ENCODE peak calls at places on chromosomes 13 and 19, in four cellular contexts. One of them, this sample, is unnamed.
A peak's percentile ranks its signal among the peaks of the same experiment; 100 is the strongest.

GRCh38 chr19:41175825-41176734 is 16.9 kb upstream of the CYP2S1 start:
- DNase-seq in K562: no peak
- DNase-seq in GM12878: no peak
- DNase-seq in HepG2: peak; percentile 96
- DNase-seq in this sample: peak; percentile 77

GRCh38 chr19:58096884-58097283 is 1.1 kb downstream of the ZSCAN18 start:
- DNase-seq in K562: no peak
- DNase-seq in GM12878: no peak
- DNase-seq in HepG2: no peak
- DNase-seq in this sample: no peak

GRCh38 chr13:79282508-79282907 is 123.5 kb downstream of the RBM26 start:
- DNase-seq in K562: no peak
- DNase-seq in GM12878: no peak
- DNase-seq in HepG2: peak; percentile 12
- DNase-seq in this sample: no peak

GRCh38 chr13:62544928-62545327 is 1129.3 kb upstream of the PCDH20 start:
- DNase-seq in K562: no peak
- DNase-seq in GM12878: no peak
- DNase-seq in HepG2: no peak
- DNase-seq in this sample: no peak

GRCh38 chr19:46453661-46454060 is 17.7 kb downstream of the PNMA8A start:
- DNase-seq in K562: no peak
- DNase-seq in GM12878: no peak
- DNase-seq in HepG2: no peak
- DNase-seq in this sample: no peak

GRCh38 chr13:106163426-106163825 is 372.0 kb downstream of the EFNB2 start:
- DNase-seq in K562: no peak
- DNase-seq in GM12878: no peak
- DNase-seq in HepG2: no peak
- DNase-seq in this sample: no peak

GRCh38 chr19:35000338-35000646 is 169 bp downstream of the GRAMD1A start:
- DNase-seq in K562: no peak
- DNase-seq in GM12878: no peak
- DNase-seq in HepG2: no peak
- DNase-seq in this sample: no peak

GRCh38 chr13:92251815-92252214 is 853.4 kb downstream of the GPC5 start:
- DNase-seq in K562: no peak
- DNase-seq in GM12878: no peak
- DNase-seq in HepG2: no peak
- DNase-seq in this sample: no peak

GRCh38 chr13:90632184-90632583 is 715.3 kb upstream of the MIR17HG start:
- DNase-seq in K562: no peak
- DNase-seq in GM12878: no peak
- DNase-seq in HepG2: no peak
- DNase-seq in this sample: no peak

GRCh38 chr13:49046534-49046933 is 70.8 kb downstream of the FNDC3A start:
- DNase-seq in K562: no peak
- DNase-seq in GM12878: no peak
- DNase-seq in HepG2: no peak
- DNase-seq in this sample: no peak

GRCh38 chr19:45981350-45981749 is 7.7 kb upstream of the NOVA2 start:
- DNase-seq in K562: no peak
- DNase-seq in GM12878: no peak
- DNase-seq in HepG2: no peak
- DNase-seq in this sample: no peak

GRCh38 chr19:45160870-45161714 is at the start of gene NKPD1:
- DNase-seq in K562: no peak
- DNase-seq in GM12878: no peak
- DNase-seq in HepG2: no peak
- DNase-seq in this sample: peak; percentile 55

GRCh38 chr13:101211261-101211660 is 205.0 kb downstream of the NALCN start:
- DNase-seq in K562: no peak
- DNase-seq in GM12878: no peak
- DNase-seq in HepG2: no peak
- DNase-seq in this sample: no peak

GRCh38 chr19:18291590-18292459 is 10.4 kb upstream of the JUND start:
- DNase-seq in K562: peak; percentile 94
- DNase-seq in GM12878: no peak
- DNase-seq in HepG2: peak; percentile 51
- DNase-seq in this sample: peak; percentile 73
- TF ChIP-seq ESRRA in K562: no peak
- TF ChIP-seq ESRRA in GM12878: no peak
- TF ChIP-seq ESRRA in HepG2: no peak
- TF ChIP-seq ESRRA in this sample: no peak

GRCh38 chr19:15199652-15200574 is 882 bp downstream of the NOTCH3 start:
- DNase-seq in K562: no peak
- DNase-seq in GM12878: no peak
- DNase-seq in HepG2: no peak
- DNase-seq in this sample: peak; percentile 89
- TF ChIP-seq ATF3 in K562: no peak
- TF ChIP-seq ATF3 in GM12878: no peak
- TF ChIP-seq ATF3 in HepG2: no peak
- TF ChIP-seq ATF3 in this sample: no peak

DNA sequence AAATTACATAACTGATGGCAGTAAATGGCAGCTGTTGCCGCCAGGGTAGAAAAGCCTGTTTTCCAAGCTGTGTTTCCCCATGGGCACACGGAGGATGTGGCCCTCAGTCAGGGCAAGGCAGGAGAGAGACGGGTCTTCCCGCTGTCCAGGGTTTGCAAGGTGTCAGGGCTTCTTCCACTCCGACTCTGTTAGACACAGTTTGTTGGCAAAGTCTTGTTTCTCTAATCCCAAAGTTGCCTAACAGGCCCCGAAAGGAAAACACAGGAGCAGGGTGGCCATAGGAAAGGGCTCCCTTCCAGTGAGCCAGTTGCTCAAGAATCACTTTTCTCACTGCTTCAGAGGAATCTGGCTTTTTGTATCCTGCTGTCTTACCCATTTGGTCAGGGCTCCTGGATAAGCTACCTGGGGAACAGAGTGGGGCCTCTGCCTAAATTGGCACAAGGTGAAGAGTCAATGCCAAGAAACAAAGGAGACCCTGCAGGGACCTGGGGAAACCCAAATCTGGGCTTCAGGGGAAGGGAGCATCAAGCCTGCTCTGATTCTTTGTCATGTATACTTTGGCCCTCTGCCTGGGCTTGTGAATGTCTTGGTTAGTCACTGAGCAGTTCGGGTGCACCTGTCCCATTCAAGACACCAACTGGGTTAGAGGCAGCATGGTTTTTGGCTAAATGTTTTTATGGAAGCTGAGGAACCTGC is 29.0 kb upstream of the CXCL17 start:
- DNase-seq in K562: no peak
- DNase-seq in GM12878: no peak
- DNase-seq in HepG2: no peak
- DNase-seq in this sample: no peak
- TF ChIP-seq ESRRA in K562: no peak
- TF ChIP-seq ESRRA in GM12878: no peak
- TF ChIP-seq ESRRA in HepG2: no peak
- TF ChIP-seq ESRRA in this sample: no peak

GRCh38 chr13:109468123-109468522 is 318.3 kb downstream of the IRS2 start:
- DNase-seq in K562: no peak
- DNase-seq in GM12878: no peak
- DNase-seq in HepG2: no peak
- DNase-seq in this sample: no peak
- TF ChIP-seq ATF3 in K562: no peak
- TF ChIP-seq ATF3 in GM12878: no peak
- TF ChIP-seq ATF3 in HepG2: no peak
- TF ChIP-seq ATF3 in this sample: no peak

GRCh38 chr13:84433024-84433423 is 550.8 kb upstream of the SLITRK1 start:
- DNase-seq in K562: no peak
- DNase-seq in GM12878: no peak
- DNase-seq in HepG2: no peak
- DNase-seq in this sample: no peak
- TF ChIP-seq ESRRA in K562: no peak
- TF ChIP-seq ESRRA in GM12878: no peak
- TF ChIP-seq ESRRA in HepG2: no peak
- TF ChIP-seq ESRRA in this sample: no peak

DNA sequence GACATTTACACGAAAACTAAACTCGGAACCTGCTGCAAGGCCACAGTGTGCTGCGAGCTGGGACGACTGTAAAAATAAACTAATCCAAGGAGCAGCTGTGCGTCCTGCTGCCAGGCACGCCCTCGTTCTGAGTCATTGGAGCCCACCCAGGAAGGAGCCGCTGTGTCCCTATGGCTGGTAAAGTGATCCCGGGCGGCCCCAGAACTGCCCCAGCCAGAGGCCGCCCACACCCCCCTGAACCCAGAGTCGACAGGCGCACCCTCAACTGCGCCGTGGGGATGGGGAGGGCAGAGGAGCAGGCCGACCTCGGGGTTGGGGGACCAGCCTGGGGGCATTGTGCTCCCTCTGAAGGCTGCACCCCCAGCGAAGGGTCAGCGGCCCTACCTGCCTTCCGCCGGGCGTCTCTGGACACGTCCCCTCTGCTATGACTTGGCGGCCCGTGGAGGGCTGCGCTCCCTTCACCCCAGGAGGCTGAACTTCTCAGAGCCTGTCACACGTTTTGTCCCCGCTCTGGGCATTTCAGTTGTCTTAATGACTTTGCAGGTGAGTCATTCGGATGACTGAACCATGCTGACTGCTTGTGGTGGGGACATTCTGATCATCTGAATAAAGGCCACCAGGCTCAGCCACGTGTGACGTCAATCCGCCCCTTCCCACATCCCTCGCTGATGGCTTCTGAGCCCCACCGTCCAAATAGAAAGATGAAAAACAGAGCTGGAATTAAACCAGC is 42.7 kb downstream of the ADPRHL1 start:
- DNase-seq in K562: no peak
- DNase-seq in GM12878: no peak
- DNase-seq in HepG2: peak; percentile 61
- DNase-seq in this sample: no peak
- TF ChIP-seq ATF3 in K562: no peak
- TF ChIP-seq ATF3 in GM12878: no peak
- TF ChIP-seq ATF3 in HepG2: no peak
- TF ChIP-seq ATF3 in this sample: no peak

GRCh38 chr19:13031917-13032623 is 36.8 kb downstream of the NFIX start:
- DNase-seq in K562: no peak
- DNase-seq in GM12878: no peak
- DNase-seq in HepG2: peak; percentile 87
- DNase-seq in this sample: no peak

GRCh38 chr19:13033244-13033643 is 38.0 kb downstream of the NFIX start:
- DNase-seq in K562: no peak
- DNase-seq in GM12878: no peak
- DNase-seq in HepG2: no peak
- DNase-seq in this sample: no peak

GRCh38 chr19:13034636-13035035 is 39.4 kb downstream of the NFIX start:
- DNase-seq in K562: no peak
- DNase-seq in GM12878: no peak
- DNase-seq in HepG2: no peak
- DNase-seq in this sample: no peak

GRCh38 chr19:13033819-13034611 is 38.7 kb downstream of the NFIX start:
- DNase-seq in K562: peak; percentile 80
- DNase-seq in GM12878: no peak
- DNase-seq in HepG2: peak; percentile 55
- DNase-seq in this sample: peak; percentile 85

DNA sequence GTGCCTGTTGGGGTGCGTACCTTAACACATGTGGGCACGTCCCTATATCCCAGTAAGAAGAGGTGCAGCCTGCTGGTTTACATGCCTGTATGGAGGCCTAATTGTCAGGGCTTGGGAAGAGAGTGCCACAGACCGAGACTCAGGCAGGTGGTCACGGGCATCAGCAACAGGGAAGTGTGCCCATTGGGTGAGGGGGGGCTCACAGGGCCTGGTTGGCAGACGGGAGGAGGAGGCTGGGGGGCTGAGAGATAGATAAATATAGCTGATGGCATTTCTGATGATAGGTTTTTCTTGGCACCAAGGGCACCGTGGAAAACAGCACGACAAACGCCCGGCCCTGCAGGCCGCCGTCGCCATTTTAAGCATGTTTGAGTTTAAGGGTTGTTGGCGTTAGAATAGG is 37.6 kb downstream of the NFIX start:
- DNase-seq in K562: no peak
- DNase-seq in GM12878: no peak
- DNase-seq in HepG2: no peak
- DNase-seq in this sample: no peak
- TF ChIP-seq ESRRA in K562: no peak
- TF ChIP-seq ESRRA in GM12878: no peak
- TF ChIP-seq ESRRA in HepG2: no peak
- TF ChIP-seq ESRRA in this sample: no peak

DNA sequence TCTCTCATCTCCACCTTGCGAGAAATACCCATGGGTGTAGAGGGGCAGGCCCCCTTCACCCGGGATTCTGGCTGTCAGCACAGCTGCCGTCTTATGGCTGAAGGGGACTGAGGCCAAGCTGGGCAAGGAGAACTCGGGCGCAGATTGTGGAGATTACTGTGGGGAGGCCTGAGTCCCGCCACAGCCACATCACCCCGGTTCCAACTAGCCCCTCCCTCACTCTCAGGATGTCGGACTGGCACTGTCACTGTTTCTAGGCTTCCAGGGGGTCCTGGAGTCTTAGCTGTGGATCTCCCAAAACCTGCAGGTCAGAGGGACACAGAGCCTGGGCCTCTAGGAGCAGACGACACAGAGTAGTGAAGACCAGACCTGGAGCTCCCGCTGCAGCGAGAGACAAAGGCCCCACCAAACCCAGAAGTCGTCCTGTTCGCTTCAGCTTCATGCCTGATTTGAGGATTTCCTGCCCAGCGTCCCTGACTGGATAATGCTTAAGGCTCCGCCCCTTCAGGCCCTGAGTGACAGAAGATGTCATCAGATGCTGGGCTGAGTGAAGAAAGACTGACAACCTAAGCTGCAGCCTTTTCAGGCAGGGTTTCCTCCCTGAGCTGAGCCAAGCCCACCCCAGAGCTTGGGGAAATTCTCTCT is 55.8 kb downstream of the ZNF93 start:
- DNase-seq in K562: no peak
- DNase-seq in GM12878: no peak
- DNase-seq in HepG2: no peak
- DNase-seq in this sample: peak; percentile 83
- TF ChIP-seq ATF3 in K562: no peak
- TF ChIP-seq ATF3 in GM12878: no peak
- TF ChIP-seq ATF3 in HepG2: no peak
- TF ChIP-seq ATF3 in this sample: no peak